ENCODE peak calls at places on chromosomes 4 and X, in seven cellular contexts. One of them, this sample, is unnamed.

GRCh38 chrX:97629597-97629985 is 745.9 kb downstream of the RPA4 start:
- DNase-seq in endothelial cell: no peak
- DNase-seq in bronchial epithelial cell: no peak
- DNase-seq in astrocyte of the spinal cord: no peak
- DNase-seq in psoas muscle: no peak
- DNase-seq in H9: no peak
- DNase-seq in A673: no peak
- DNase-seq in this sample: no peak

GRCh38 chrX:133685806-133686205 is 270.5 kb upstream of the GPC4 start:
- DNase-seq in endothelial cell: no peak
- DNase-seq in bronchial epithelial cell: no peak
- DNase-seq in astrocyte of the spinal cord: no peak
- DNase-seq in psoas muscle: no peak
- DNase-seq in H9: peak; percentile 36
- DNase-seq in A673: peak; percentile 13
- DNase-seq in this sample: no peak

GRCh38 chr4:76747613-76748012 is 150.3 kb downstream of the SOWAHB start:
- DNase-seq in endothelial cell: no peak
- DNase-seq in bronchial epithelial cell: no peak
- DNase-seq in astrocyte of the spinal cord: no peak
- DNase-seq in psoas muscle: no peak
- DNase-seq in H9: no peak
- DNase-seq in A673: no peak
- DNase-seq in this sample: no peak

GRCh38 chr4:96986800-96987199 is 1146.9 kb downstream of the PDHA2 start:
- DNase-seq in endothelial cell: no peak
- DNase-seq in bronchial epithelial cell: no peak
- DNase-seq in astrocyte of the spinal cord: no peak
- DNase-seq in psoas muscle: no peak
- DNase-seq in H9: no peak
- DNase-seq in A673: no peak
- DNase-seq in this sample: no peak

GRCh38 chr4:27007507-27007906 is 146.9 kb downstream of the STIM2 start:
- DNase-seq in endothelial cell: no peak
- DNase-seq in bronchial epithelial cell: no peak
- DNase-seq in astrocyte of the spinal cord: no peak
- DNase-seq in psoas muscle: no peak
- DNase-seq in H9: no peak
- DNase-seq in A673: no peak
- DNase-seq in this sample: no peak

GRCh38 chrX:13383907-13384306 is 64.1 kb upstream of the ATXN3L start:
- DNase-seq in endothelial cell: no peak
- DNase-seq in bronchial epithelial cell: no peak
- DNase-seq in astrocyte of the spinal cord: no peak
- DNase-seq in psoas muscle: no peak
- DNase-seq in H9: no peak
- DNase-seq in A673: no peak
- DNase-seq in this sample: no peak

GRCh38 chr4:168408620-168409019 is 71.7 kb downstream of the DDX60L start:
- DNase-seq in endothelial cell: no peak
- DNase-seq in bronchial epithelial cell: peak; percentile 80
- DNase-seq in astrocyte of the spinal cord: peak; percentile 96
- DNase-seq in psoas muscle: peak; percentile 62
- DNase-seq in H9: no peak
- DNase-seq in A673: peak; percentile 76
- DNase-seq in this sample: peak; percentile 88

GRCh38 chr4:72375050-72375736 is 193.8 kb downstream of the ADAMTS3 start:
- DNase-seq in endothelial cell: no peak
- DNase-seq in bronchial epithelial cell: peak; percentile 81
- DNase-seq in astrocyte of the spinal cord: peak; percentile 50
- DNase-seq in psoas muscle: no peak
- DNase-seq in H9: no peak
- DNase-seq in A673: no peak
- DNase-seq in this sample: no peak

GRCh38 chr4:151443777-151444176 is 34.8 kb downstream of the FHIP1A start:
- DNase-seq in endothelial cell: no peak
- DNase-seq in bronchial epithelial cell: no peak
- DNase-seq in astrocyte of the spinal cord: no peak
- DNase-seq in psoas muscle: no peak
- DNase-seq in H9: no peak
- DNase-seq in A673: no peak
- DNase-seq in this sample: no peak

GRCh38 chr4:121712001-121712655 is 15.3 kb upstream of the ANXA5 start:
- DNase-seq in endothelial cell: no peak
- DNase-seq in bronchial epithelial cell: peak; percentile 77
- DNase-seq in astrocyte of the spinal cord: peak; percentile 40
- DNase-seq in psoas muscle: no peak
- DNase-seq in H9: no peak
- DNase-seq in A673: no peak
- DNase-seq in this sample: no peak

GRCh38 chr4:82691431-82691830 is 107.2 kb downstream of the SCD5 start:
- DNase-seq in endothelial cell: no peak
- DNase-seq in bronchial epithelial cell: no peak
- DNase-seq in astrocyte of the spinal cord: no peak
- DNase-seq in psoas muscle: no peak
- DNase-seq in H9: no peak
- DNase-seq in A673: no peak
- DNase-seq in this sample: no peak

GRCh38 chrX:71178908-71179307 is 34.3 kb downstream of the NLGN3 start:
- DNase-seq in endothelial cell: peak; percentile 38
- DNase-seq in bronchial epithelial cell: peak; percentile 50
- DNase-seq in astrocyte of the spinal cord: peak; percentile 66
- DNase-seq in psoas muscle: no peak
- DNase-seq in H9: peak; percentile 47
- DNase-seq in A673: peak; percentile 76
- DNase-seq in this sample: no peak

GRCh38 chrX:66672106-66672505 is 33.2 kb upstream of the EDA2R start:
- DNase-seq in endothelial cell: no peak
- DNase-seq in bronchial epithelial cell: peak; percentile 42
- DNase-seq in astrocyte of the spinal cord: no peak
- DNase-seq in psoas muscle: no peak
- DNase-seq in H9: no peak
- DNase-seq in A673: no peak
- DNase-seq in this sample: no peak

GRCh38 chrX:94908171-94908570 is 1234.2 kb downstream of the FAM133A start:
- DNase-seq in endothelial cell: no peak
- DNase-seq in bronchial epithelial cell: no peak
- DNase-seq in astrocyte of the spinal cord: no peak
- DNase-seq in psoas muscle: no peak
- DNase-seq in H9: no peak
- DNase-seq in A673: no peak
- DNase-seq in this sample: no peak

GRCh38 chrX:10110984-10111363 is 45.8 kb upstream of the CLCN4 start:
- DNase-seq in endothelial cell: no peak
- DNase-seq in bronchial epithelial cell: no peak
- DNase-seq in astrocyte of the spinal cord: no peak
- DNase-seq in psoas muscle: no peak
- DNase-seq in H9: no peak
- DNase-seq in A673: no peak
- DNase-seq in this sample: no peak

GRCh38 chr4:147550626-147551250 is 66.5 kb upstream of the TMEM184C start:
- DNase-seq in endothelial cell: no peak
- DNase-seq in bronchial epithelial cell: peak; percentile 72
- DNase-seq in astrocyte of the spinal cord: peak; percentile 83
- DNase-seq in psoas muscle: no peak
- DNase-seq in H9: no peak
- DNase-seq in A673: peak; percentile 90
- DNase-seq in this sample: peak; percentile 13

GRCh38 chrX:119482497-119483480 is 14.5 kb downstream of the SLC25A5 start:
- DNase-seq in endothelial cell: peak; percentile 67
- DNase-seq in bronchial epithelial cell: peak; percentile 41
- DNase-seq in astrocyte of the spinal cord: peak; percentile 38
- DNase-seq in psoas muscle: peak; percentile 76
- DNase-seq in H9: peak; percentile 76
- DNase-seq in A673: peak; percentile 65
- DNase-seq in this sample: no peak

GRCh38 chr4:184100297-184100885 is 117.3 kb downstream of the ENPP6 start:
- DNase-seq in endothelial cell: peak; percentile 66
- DNase-seq in bronchial epithelial cell: peak; percentile 3
- DNase-seq in astrocyte of the spinal cord: peak; percentile 4
- DNase-seq in psoas muscle: peak; percentile 76
- DNase-seq in H9: peak; percentile 68
- DNase-seq in A673: no peak
- DNase-seq in this sample: no peak

GRCh38 chr4:116925900-116926457 is 159.4 kb downstream of the TRAM1L1 start:
- DNase-seq in endothelial cell: peak; percentile 49
- DNase-seq in bronchial epithelial cell: no peak
- DNase-seq in astrocyte of the spinal cord: peak; percentile 34
- DNase-seq in psoas muscle: peak; percentile 38
- DNase-seq in H9: peak; percentile 63
- DNase-seq in A673: peak; percentile 19
- DNase-seq in this sample: no peak

GRCh38 chr4:139719381-139720101 is 53.9 kb downstream of the MGST2 start:
- DNase-seq in endothelial cell: no peak
- DNase-seq in bronchial epithelial cell: no peak
- DNase-seq in astrocyte of the spinal cord: no peak
- DNase-seq in psoas muscle: no peak
- DNase-seq in H9: no peak
- DNase-seq in A673: no peak
- DNase-seq in this sample: no peak

GRCh38 chr4:182201871-182202270 is 41.3 kb upstream of the TENM3 start:
- DNase-seq in endothelial cell: no peak
- DNase-seq in bronchial epithelial cell: no peak
- DNase-seq in astrocyte of the spinal cord: no peak
- DNase-seq in psoas muscle: no peak
- DNase-seq in H9: no peak
- DNase-seq in A673: no peak
- DNase-seq in this sample: no peak

GRCh38 chrX:8049827-8050226 is 121.2 kb downstream of the VCX2 start:
- DNase-seq in endothelial cell: no peak
- DNase-seq in bronchial epithelial cell: no peak
- DNase-seq in astrocyte of the spinal cord: peak; percentile 24
- DNase-seq in psoas muscle: no peak
- DNase-seq in H9: no peak
- DNase-seq in A673: no peak
- DNase-seq in this sample: no peak

GRCh38 chr4:96448315-96448872 is 608.5 kb downstream of the PDHA2 start:
- DNase-seq in endothelial cell: no peak
- DNase-seq in bronchial epithelial cell: no peak
- DNase-seq in astrocyte of the spinal cord: no peak
- DNase-seq in psoas muscle: no peak
- DNase-seq in H9: no peak
- DNase-seq in A673: no peak
- DNase-seq in this sample: no peak

GRCh38 chr4:184750926-184751584 is 17.2 kb upstream of the CENPU start:
- DNase-seq in endothelial cell: no peak
- DNase-seq in bronchial epithelial cell: no peak
- DNase-seq in astrocyte of the spinal cord: no peak
- DNase-seq in psoas muscle: no peak
- DNase-seq in H9: no peak
- DNase-seq in A673: no peak
- DNase-seq in this sample: no peak

GRCh38 chr4:187474238-187474637 is 521.3 kb upstream of the ZFP42 start:
- DNase-seq in endothelial cell: no peak
- DNase-seq in bronchial epithelial cell: no peak
- DNase-seq in astrocyte of the spinal cord: no peak
- DNase-seq in psoas muscle: no peak
- DNase-seq in H9: no peak
- DNase-seq in A673: no peak
- DNase-seq in this sample: no peak

GRCh38 chr4:155371432-155372043 is 5.2 kb downstream of the MAP9 start:
- DNase-seq in endothelial cell: no peak
- DNase-seq in bronchial epithelial cell: peak; percentile 47
- DNase-seq in astrocyte of the spinal cord: peak; percentile 37
- DNase-seq in psoas muscle: no peak
- DNase-seq in H9: no peak
- DNase-seq in A673: peak; percentile 44
- DNase-seq in this sample: no peak
- TF ChIP-seq CTCF in endothelial cell: peak; percentile 71
- TF ChIP-seq CTCF in bronchial epithelial cell: peak; percentile 16
- TF ChIP-seq CTCF in astrocyte of the spinal cord: peak; percentile 45
- TF ChIP-seq CTCF in psoas muscle: peak; percentile 36
- TF ChIP-seq CTCF in H9: peak; percentile 72
- TF ChIP-seq CTCF in A673: peak; percentile 66
- TF ChIP-seq CTCF in this sample: no peak

GRCh38 chr4:119971763-119972162 is 94.9 kb downstream of the MAD2L1 start:
- DNase-seq in endothelial cell: no peak
- DNase-seq in bronchial epithelial cell: no peak
- DNase-seq in astrocyte of the spinal cord: no peak
- DNase-seq in psoas muscle: no peak
- DNase-seq in H9: no peak
- DNase-seq in A673: no peak
- DNase-seq in this sample: no peak
- TF ChIP-seq CTCF in endothelial cell: no peak
- TF ChIP-seq CTCF in bronchial epithelial cell: no peak
- TF ChIP-seq CTCF in astrocyte of the spinal cord: no peak
- TF ChIP-seq CTCF in psoas muscle: no peak
- TF ChIP-seq CTCF in H9: no peak
- TF ChIP-seq CTCF in A673: no peak
- TF ChIP-seq CTCF in this sample: no peak

DNA sequence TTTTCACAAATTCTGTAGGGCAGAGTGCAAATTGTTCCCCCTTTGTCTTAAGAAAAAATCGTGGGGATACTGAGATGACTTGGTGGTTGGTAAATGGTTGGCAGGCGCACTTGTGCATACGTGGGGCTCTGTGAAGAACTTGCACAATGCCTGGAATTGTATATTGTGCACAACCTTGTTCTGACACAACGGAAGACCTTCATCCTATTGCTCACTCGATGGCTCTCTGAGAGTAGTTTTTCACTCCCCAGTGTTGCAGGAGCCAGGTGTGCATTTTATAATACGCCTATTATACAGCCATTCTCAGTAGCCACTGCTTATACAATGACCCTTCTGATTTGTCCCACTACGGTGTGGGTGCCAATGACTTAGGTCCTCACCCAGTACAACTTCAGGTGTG is 150.1 kb downstream of the SPRY1 start:
- DNase-seq in endothelial cell: no peak
- DNase-seq in bronchial epithelial cell: no peak
- DNase-seq in astrocyte of the spinal cord: no peak
- DNase-seq in psoas muscle: no peak
- DNase-seq in H9: no peak
- DNase-seq in A673: no peak
- DNase-seq in this sample: no peak
- TF ChIP-seq CTCF in endothelial cell: no peak
- TF ChIP-seq CTCF in bronchial epithelial cell: no peak
- TF ChIP-seq CTCF in astrocyte of the spinal cord: no peak
- TF ChIP-seq CTCF in psoas muscle: no peak
- TF ChIP-seq CTCF in H9: no peak
- TF ChIP-seq CTCF in A673: no peak
- TF ChIP-seq CTCF in this sample: no peak

GRCh38 chr4:128286474-128287158 is 997 bp downstream of the PGRMC2 start:
- DNase-seq in endothelial cell: no peak
- DNase-seq in bronchial epithelial cell: peak; percentile 68
- DNase-seq in astrocyte of the spinal cord: peak; percentile 71
- DNase-seq in psoas muscle: no peak
- DNase-seq in H9: no peak
- DNase-seq in A673: peak; percentile 59
- DNase-seq in this sample: no peak

GRCh38 chr4:128289523-128290158 is 2.0 kb upstream of the PGRMC2 start:
- DNase-seq in endothelial cell: no peak
- DNase-seq in bronchial epithelial cell: no peak
- DNase-seq in astrocyte of the spinal cord: no peak
- DNase-seq in psoas muscle: no peak
- DNase-seq in H9: no peak
- DNase-seq in A673: no peak
- DNase-seq in this sample: no peak

GRCh38 chr4:128287159-128287870 is at the start of gene PGRMC2:
- DNase-seq in endothelial cell: no peak
- DNase-seq in bronchial epithelial cell: no peak
- DNase-seq in astrocyte of the spinal cord: peak; percentile 27
- DNase-seq in psoas muscle: no peak
- DNase-seq in H9: peak; percentile 56
- DNase-seq in A673: no peak
- DNase-seq in this sample: no peak

GRCh38 chr4:128288689-128289106 is 1.1 kb upstream of the PGRMC2 start:
- DNase-seq in endothelial cell: peak; percentile 10
- DNase-seq in bronchial epithelial cell: peak; percentile 86
- DNase-seq in astrocyte of the spinal cord: peak; percentile 53
- DNase-seq in psoas muscle: no peak
- DNase-seq in H9: no peak
- DNase-seq in A673: peak; percentile 39
- DNase-seq in this sample: no peak

GRCh38 chr4:128287871-128288688 is 467 bp upstream of the PGRMC2 start:
- DNase-seq in endothelial cell: peak; percentile 98
- DNase-seq in bronchial epithelial cell: peak; percentile 94
- DNase-seq in astrocyte of the spinal cord: peak; percentile 100
- DNase-seq in psoas muscle: peak; percentile 100
- DNase-seq in H9: peak; percentile 98
- DNase-seq in A673: peak; percentile 99
- DNase-seq in this sample: peak; percentile 76
- TF ChIP-seq CTCF in endothelial cell: no peak
- TF ChIP-seq CTCF in bronchial epithelial cell: peak; percentile 8
- TF ChIP-seq CTCF in astrocyte of the spinal cord: peak; percentile 3
- TF ChIP-seq CTCF in psoas muscle: peak; percentile 25
- TF ChIP-seq CTCF in H9: peak; percentile 47
- TF ChIP-seq CTCF in A673: no peak
- TF ChIP-seq CTCF in this sample: peak; percentile 17

This sample was measured in epithelial cell of proximal tubule.